ENCODE peak calls at places on chromosomes 13 and 19, in seven cellular contexts. D is heart right ventricle, J is right atrium auricular region, Q is mucosa of descending colon, M is WERI-Rb-1, Y is testis, N is foreskin fibroblast. E is an unnamed sample.

GRCh38 chr13:93723316-93723715 is 496.7 kb downstream of the GPC6 start:
- DNase-seq in D (no peak), J (no peak), Q (no peak), M (no peak), Y (no peak), N (no peak), E (no peak)

GRCh38 chr19:15249912-15250634 is 17.8 kb upstream of the EPHX3 start:
- DNase-seq in D (peak), J (peak), Q (no peak), M (no peak), Y (peak), N (peak), E (no peak)

GRCh38 chr13:99434258-99434788 is 66.9 kb upstream of the TM9SF2 start:
- DNase-seq in D (no peak), J (no peak), Q (peak), M (peak), Y (no peak), N (no peak), E (no peak)

GRCh38 chr19:46674416-46675178 is 13.6 kb upstream of the DACT3 start:
- DNase-seq in D (no peak), J (no peak), Q (no peak), M (peak), Y (peak), N (no peak), E (no peak)

GRCh38 chr13:50529154-50529882 is 314.2 kb downstream of the DLEU7 start:
- DNase-seq in D (peak), J (peak), Q (peak), M (peak), Y (peak), N (peak), E (peak)

GRCh38 chr19:41398603-41399002 is 985 bp downstream of the BCKDHA start:
- DNase-seq in D (no peak), J (no peak), Q (no peak), M (no peak), Y (no peak), N (no peak), E (no peak)

GRCh38 chr19:17762505-17763229 is 11.4 kb downstream of the FCHO1 start:
- DNase-seq in D (no peak), J (no peak), Q (no peak), M (peak), Y (peak), N (peak), E (no peak)

GRCh38 chr13:112692104-112692503 is 2.3 kb downstream of the ATP11A start:
- DNase-seq in D (no peak), J (no peak), Q (no peak), M (no peak), Y (no peak), N (no peak), E (no peak)

GRCh38 chr13:113493315-113493951 is 2.9 kb upstream of the DCUN1D2 start:
- DNase-seq in D (no peak), J (no peak), Q (no peak), M (no peak), Y (no peak), N (peak), E (no peak)

GRCh38 chr13:59345316-59345715 is 818.4 kb downstream of the DIAPH3 start:
- DNase-seq in D (peak), J (peak), Q (no peak), M (no peak), Y (no peak), N (no peak), E (no peak)

GRCh38 chr13:33355470-33355869 is 69.9 kb upstream of the STARD13 start:
- DNase-seq in D (no peak), J (no peak), Q (no peak), M (no peak), Y (no peak), N (peak), E (no peak)

GRCh38 chr19:35122687-35123551 is 7.3 kb downstream of the FXYD3 start:
- DNase-seq in D (no peak), J (no peak), Q (no peak), M (peak), Y (no peak), N (no peak), E (no peak)

GRCh38 chr13:81051873-81052272 is 710.9 kb upstream of the SPRY2 start:
- DNase-seq in D (no peak), J (no peak), Q (no peak), M (no peak), Y (no peak), N (no peak), E (no peak)
- TF ChIP-seq CTCF in D (no peak), J (no peak), Q (no peak), M (peak), Y (no peak), N (no peak), E (no peak)

GRCh38 chr13:30734434-30734833 is 909 bp upstream of the ALOX5AP start:
- DNase-seq in D (no peak), J (no peak), Q (no peak), M (no peak), Y (no peak), N (no peak), E (no peak)

GRCh38 chr13:30735025-30735967 is at the start of gene ALOX5AP:
- DNase-seq in D (no peak), J (no peak), Q (no peak), M (no peak), Y (no peak), N (no peak), E (no peak)

GRCh38 chr13:30737511-30738342 is 2.4 kb downstream of the ALOX5AP start:
- DNase-seq in D (no peak), J (no peak), Q (no peak), M (no peak), Y (no peak), N (no peak), E (no peak)

GRCh38 chr13:30736921-30737320 is 1.6 kb downstream of the ALOX5AP start:
- DNase-seq in D (no peak), J (no peak), Q (no peak), M (no peak), Y (no peak), N (no peak), E (no peak)

DNA sequence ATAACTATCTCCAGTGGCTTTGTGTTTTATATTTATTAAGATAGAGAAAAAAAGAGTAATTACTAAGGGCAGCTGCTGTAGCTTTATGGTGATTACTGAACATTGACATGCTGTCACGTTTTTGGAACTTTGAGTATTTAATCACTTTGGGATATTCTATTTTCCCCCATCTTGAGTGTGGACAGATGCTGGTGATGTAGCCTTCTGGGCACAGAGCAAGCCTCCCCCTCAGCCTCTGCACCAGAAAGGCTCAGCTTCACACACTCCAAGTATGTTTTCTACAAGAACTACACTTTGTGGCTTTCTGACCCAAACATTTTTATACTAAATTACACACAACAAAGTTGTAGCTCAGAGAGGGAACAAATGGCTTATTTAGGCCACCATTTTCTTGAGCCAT is 1.1 kb downstream of the ALOX5AP start:
- DNase-seq in D (no peak), J (no peak), Q (no peak), M (no peak), Y (no peak), N (no peak), E (no peak)
- H3K4me3 ChIP-seq in D (no peak), J (no peak), Q (no peak), M (no peak), Y (no peak), N (no peak), E (peak)

DNA sequence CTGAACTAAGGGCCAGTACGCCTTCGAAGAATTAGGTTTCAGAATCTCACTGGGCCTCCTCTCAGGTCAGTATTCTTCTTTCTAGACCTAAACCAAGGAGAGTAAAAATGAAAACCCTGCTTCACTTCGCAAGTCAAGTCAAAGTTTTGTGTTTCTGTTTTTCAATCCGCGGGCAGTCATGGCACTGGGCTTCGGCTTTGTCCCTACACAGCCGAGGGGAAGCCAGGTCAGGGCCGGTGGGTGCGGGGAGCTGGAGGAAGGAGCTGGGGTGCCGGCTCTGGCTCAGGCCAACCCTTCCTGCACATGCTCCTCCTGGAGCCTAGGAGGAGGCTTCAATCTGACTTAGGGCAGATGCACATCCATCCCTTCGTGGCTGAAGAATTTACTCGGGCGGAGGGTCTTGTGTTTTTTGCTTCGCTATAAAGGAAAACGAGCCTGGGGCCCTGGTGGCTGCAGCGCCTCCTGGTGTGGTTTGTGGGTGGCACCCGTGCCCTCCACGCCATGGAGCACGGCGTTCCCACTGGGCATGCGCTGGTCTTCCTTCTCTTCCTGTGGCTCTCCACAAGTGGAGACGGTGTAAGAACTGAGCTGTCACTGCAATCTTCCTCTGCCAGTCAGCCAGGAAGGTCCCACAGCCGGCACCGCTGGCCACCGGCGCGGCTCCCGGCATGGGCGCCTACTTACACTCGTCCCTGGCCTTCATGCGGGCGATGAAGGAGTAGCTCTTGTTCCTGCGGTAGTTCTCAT is 22.5 kb downstream of the C19orf44 start:
- DNase-seq in D (no peak), J (no peak), Q (no peak), M (no peak), Y (no peak), N (no peak), E (no peak)
- TF ChIP-seq CTCF in D (no peak), J (no peak), Q (no peak), M (peak), Y (no peak), N (no peak), E (no peak)

DNA sequence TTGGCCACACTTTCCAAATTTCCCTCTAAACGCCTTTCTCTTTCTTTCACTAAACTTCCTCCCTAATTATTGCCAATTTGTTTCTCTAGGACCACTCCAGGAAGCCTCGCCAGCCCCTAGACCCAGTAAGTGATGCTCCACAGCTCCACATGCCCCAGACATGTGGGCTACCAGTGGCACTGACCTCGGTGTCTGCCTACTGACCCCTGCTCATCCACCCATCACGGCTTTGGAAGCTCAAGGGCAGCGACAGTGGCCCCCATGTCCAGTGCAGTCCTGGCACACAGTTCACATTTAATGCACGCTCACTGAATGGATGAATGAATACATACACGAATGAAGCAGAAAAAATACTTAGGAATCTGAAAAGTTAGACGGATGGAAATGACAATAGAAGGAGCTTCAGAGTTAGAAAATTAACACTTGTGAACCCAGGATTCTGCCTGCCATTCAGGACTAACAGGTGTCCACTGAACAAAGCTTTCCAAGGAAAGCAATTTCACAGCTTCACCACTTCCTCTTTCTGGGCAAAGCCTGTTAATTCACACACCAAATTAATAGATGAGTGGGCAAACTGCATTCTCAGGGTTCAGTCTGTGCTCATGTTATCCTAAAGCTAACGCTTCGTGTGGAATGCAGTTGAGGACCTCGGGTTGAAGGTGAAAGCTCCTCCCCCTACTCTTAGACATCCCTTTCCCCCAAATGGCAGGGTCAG is 50.9 kb downstream of the CCDC70 start:
- DNase-seq in D (no peak), J (no peak), Q (no peak), M (no peak), Y (no peak), N (no peak), E (no peak)
- H3K4me3 ChIP-seq in D (no peak), J (no peak), Q (no peak), M (no peak), Y (no peak), N (no peak), E (no peak)

DNA sequence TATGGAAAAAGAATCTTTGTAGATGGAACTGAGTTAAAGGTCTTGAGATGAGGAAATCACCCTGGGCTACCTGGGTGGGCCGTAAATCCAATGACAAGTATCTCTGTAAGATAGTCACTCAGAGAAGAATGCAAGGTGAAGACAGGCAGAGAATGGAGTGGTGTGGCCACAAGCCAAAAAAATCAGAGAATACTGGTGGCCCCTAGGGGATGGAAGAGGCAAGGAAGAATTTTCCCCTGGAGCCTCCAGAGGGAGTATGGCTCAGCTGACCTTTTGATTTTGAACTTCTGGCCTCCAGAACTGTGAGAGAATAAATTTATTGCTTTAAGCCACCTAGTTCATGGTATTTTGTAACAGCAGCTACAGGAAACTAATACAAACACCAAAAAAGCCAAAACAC is 32.7 kb upstream of the CSNK1A1L start:
- DNase-seq in D (no peak), J (no peak), Q (no peak), M (no peak), Y (no peak), N (no peak), E (no peak)
- TF ChIP-seq CTCF in D (no peak), J (no peak), Q (no peak), M (peak), Y (no peak), N (peak), E (no peak)

GRCh38 chr13:96449920-96450319 is 360.0 kb downstream of the HS6ST3 start:
- DNase-seq in D (no peak), J (no peak), Q (no peak), M (no peak), Y (no peak), N (no peak), E (no peak)
- H3K4me3 ChIP-seq in D (no peak), J (no peak), Q (no peak), M (no peak), Y (no peak), N (no peak), E (no peak)

GRCh38 chr13:70571221-70571620 is 463.0 kb upstream of the KLHL1 start:
- DNase-seq in D (no peak), J (no peak), Q (no peak), M (no peak), Y (no peak), N (no peak), E (no peak)

GRCh38 chr13:70568571-70568970 is 460.3 kb upstream of the KLHL1 start:
- DNase-seq in D (no peak), J (no peak), Q (no peak), M (no peak), Y (no peak), N (peak), E (no peak)
- TF ChIP-seq CTCF in D (peak), J (peak), Q (no peak), M (no peak), Y (peak), N (peak), E (peak)

GRCh38 chr13:22561581-22561980 is 619.2 kb upstream of the SGCG start:
- DNase-seq in D (no peak), J (no peak), Q (no peak), M (no peak), Y (no peak), N (no peak), E (no peak)
- H3K4me3 ChIP-seq in D (no peak), J (no peak), Q (no peak), M (no peak), Y (no peak), N (no peak), E (no peak)

DNA sequence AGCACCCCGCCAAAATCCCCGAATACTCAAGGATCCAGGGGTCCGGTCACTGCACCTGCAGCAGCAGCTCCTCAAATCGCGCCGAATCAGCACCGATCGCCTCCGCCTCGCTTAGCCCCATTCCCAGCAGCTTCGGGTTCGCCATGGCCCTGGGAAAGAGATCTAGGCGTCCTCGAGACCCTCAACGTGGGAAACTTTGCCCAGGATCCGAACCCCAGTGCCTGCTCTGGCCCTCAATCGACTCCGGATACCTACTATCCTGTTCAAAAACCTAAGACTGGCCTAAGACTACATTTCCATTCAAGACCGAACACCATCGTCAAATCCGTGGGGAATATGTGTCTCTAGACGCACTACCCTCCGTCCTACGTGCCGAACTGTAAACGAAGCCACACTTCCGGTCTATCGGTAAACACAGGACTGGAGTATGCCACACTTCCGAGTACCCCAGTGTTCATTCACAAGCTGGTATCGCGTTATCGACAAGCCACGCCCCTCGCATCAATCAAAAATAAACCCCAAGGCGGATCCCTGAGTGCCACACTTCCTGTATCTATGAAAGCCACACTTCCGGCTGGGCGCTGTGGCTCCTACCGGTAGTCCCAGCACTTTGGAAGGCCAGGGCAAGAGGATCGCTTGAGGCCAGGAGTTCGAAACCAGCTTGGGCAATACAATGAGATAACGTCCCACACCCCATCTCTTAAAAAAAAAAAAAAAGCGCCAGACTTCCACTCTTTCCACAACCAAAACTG is at the start of gene PIH1D1:
- DNase-seq in D (peak), J (peak), Q (peak), M (peak), Y (peak), N (peak), E (peak)
- TF ChIP-seq CTCF in D (no peak), J (no peak), Q (peak), M (no peak), Y (peak), N (peak), E (no peak)

GRCh38 chr19:497861-498590 is 1.7 kb downstream of the MADCAM1 start:
- DNase-seq in D (no peak), J (no peak), Q (no peak), M (no peak), Y (no peak), N (no peak), E (peak)
- H3K4me3 ChIP-seq in D (no peak), J (no peak), Q (no peak), M (no peak), Y (no peak), N (no peak), E (no peak)